ENCODE peak calls at places on chromosomes 1 and 21, in eight cellular contexts. Q is left ventricle myocardium inferior, I is astrocyte, C is H9, E is left lung, M is right atrium auricular region, V is brain microvascular endothelial cell, R is IMR-90. T is an unnamed sample. For H3K27me3, the result is how much of the 10 kb centered on the place peaks cover.

GRCh38 chr1:118588566-118588965 is 399.6 kb downstream of the TBX15 start:
- DNase-seq in M (no peak), E (no peak), Q (no peak), R (no peak), C (no peak), I (no peak), V (no peak), T (no peak)

GRCh38 chr1:115457295-115457694 is 119.2 kb upstream of the NGF start:
- DNase-seq in E (no peak), M (no peak), I (no peak), C (no peak), V (peak), Q (no peak), R (no peak), T (no peak)

GRCh38 chr1:93619507-93620168 is 62.0 kb downstream of the BCAR3 start:
- DNase-seq in E (no peak), Q (no peak), C (no peak), M (no peak), R (no peak), V (no peak), I (no peak), T (no peak)

GRCh38 chr21:42474043-42474831 is 21.8 kb downstream of the RSPH1 start:
- DNase-seq in R (no peak), E (no peak), V (no peak), C (peak), M (no peak), I (no peak), Q (no peak), T (no peak)

GRCh38 chr1:113046569-113046968 is 26.4 kb upstream of the LRIG2 start:
- DNase-seq in M (peak), Q (no peak), V (no peak), I (no peak), R (no peak), C (no peak), E (no peak), T (no peak)

GRCh38 chr1:219159946-219160645 is 13.6 kb upstream of the LYPLAL1 start:
- DNase-seq in C (no peak), I (peak), E (no peak), V (no peak), M (no peak), R (no peak), Q (no peak), T (no peak)

GRCh38 chr1:237911911-237912310 is 21.2 kb upstream of the ZP4 start:
- DNase-seq in C (no peak), E (no peak), V (no peak), Q (no peak), M (no peak), I (peak), R (peak), T (no peak)

GRCh38 chr1:25051504-25051903 is 121.4 kb upstream of the RUNX3 start:
- DNase-seq in E (no peak), R (no peak), I (no peak), M (no peak), C (no peak), V (no peak), Q (no peak), T (no peak)

GRCh38 chr1:203368624-203369451 is 17.9 kb upstream of the FMOD start:
- DNase-seq in M (peak), V (peak), C (no peak), R (peak), Q (peak), E (no peak), I (no peak), T (peak)

GRCh38 chr1:41775961-41776585 is 142.6 kb downstream of the HIVEP3 start:
- DNase-seq in M (no peak), V (no peak), C (peak), I (no peak), Q (no peak), R (no peak), E (no peak), T (no peak)

GRCh38 chr1:13732971-13733667 is 33.1 kb downstream of the PRDM2 start:
- DNase-seq in Q (no peak), V (no peak), E (no peak), M (no peak), R (no peak), C (no peak), I (no peak), T (no peak)

GRCh38 chr1:115377411-115377810 is 39.4 kb upstream of the NGF start:
- DNase-seq in Q (no peak), V (no peak), C (no peak), I (peak), E (no peak), R (peak), M (no peak), T (no peak)

GRCh38 chr1:153567621-153568366 is 2.1 kb upstream of the S100A2 start:
- DNase-seq in Q (no peak), R (peak), I (peak), E (no peak), C (peak), M (no peak), V (no peak), T (no peak)

GRCh38 chr1:24908591-24909259 is 21.4 kb downstream of the RUNX3 start:
- DNase-seq in E (no peak), C (no peak), R (no peak), M (no peak), V (no peak), Q (no peak), I (no peak), T (no peak)

GRCh38 chr1:43978551-43979260 is at the start of gene B4GALT2:
- DNase-seq in V (no peak), E (peak), C (peak), M (no peak), R (no peak), I (no peak), Q (peak), T (no peak)

GRCh38 chr1:64861611-64862010 is 104.7 kb downstream of the JAK1 start:
- DNase-seq in C (peak), Q (no peak), M (no peak), I (no peak), E (no peak), V (no peak), R (peak), T (no peak)

GRCh38 chr1:201551877-201552731 is 13.2 kb downstream of the NAV1 start:
- DNase-seq in C (no peak), E (no peak), Q (no peak), V (peak), I (peak), R (peak), M (no peak), T (no peak)

GRCh38 chr1:185987611-185988441 is 253.6 kb downstream of the HMCN1 start:
- DNase-seq in M (no peak), C (no peak), V (no peak), Q (no peak), E (no peak), R (no peak), I (no peak), T (no peak)

GRCh38 chr1:43329995-43330751 is 7.4 kb upstream of the MPL start:
- DNase-seq in Q (peak), E (peak), M (peak), I (peak), V (peak), C (peak), R (peak), T (peak)

GRCh38 chr21:38997051-38997450 is 186.2 kb downstream of the PSMG1 start:
- DNase-seq in E (no peak), M (no peak), I (no peak), Q (no peak), R (no peak), V (no peak), C (no peak), T (no peak)

GRCh38 chr1:20371883-20372282 is 81.2 kb downstream of the VWA5B1 start:
- DNase-seq in R (no peak), E (no peak), C (no peak), I (no peak), M (no peak), V (no peak), Q (no peak), T (no peak)

GRCh38 chr1:20373764-20374163 is 83.1 kb downstream of the VWA5B1 start:
- DNase-seq in C (no peak), E (no peak), V (no peak), R (no peak), I (no peak), M (no peak), Q (no peak), T (peak)

GRCh38 chr1:20371411-20371810 is 80.7 kb downstream of the VWA5B1 start:
- DNase-seq in C (peak), I (peak), R (peak), V (no peak), E (no peak), Q (no peak), M (no peak), T (peak)

GRCh38 chr1:20373286-20373685 is 82.6 kb downstream of the VWA5B1 start:
- DNase-seq in M (no peak), C (peak), V (no peak), I (no peak), Q (no peak), R (no peak), E (no peak), T (peak)

DNA sequence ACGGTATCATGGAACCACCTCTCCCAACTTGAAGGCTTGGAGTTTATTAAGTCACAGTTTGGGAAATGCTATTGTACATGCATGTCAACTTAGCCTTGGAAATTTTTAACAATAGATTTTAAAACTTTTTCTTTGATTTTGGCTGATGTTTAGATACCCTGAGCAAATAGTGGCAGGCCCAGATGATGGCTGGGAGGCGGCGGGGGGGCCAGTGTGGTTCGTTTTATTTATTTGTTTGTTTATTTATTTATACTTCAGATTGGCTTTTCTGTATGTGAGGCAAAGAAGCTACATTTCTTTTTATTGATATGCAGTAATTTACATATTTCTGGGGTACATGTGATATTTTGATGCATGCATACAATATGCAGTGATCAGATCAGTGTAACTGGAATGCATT is 82.0 kb downstream of the VWA5B1 start:
- DNase-seq in E (no peak), R (no peak), V (no peak), Q (no peak), C (no peak), M (no peak), I (no peak), T (peak)
- H3K27me3 ChIP-seq in E (half or more), R (under half), V (under half), Q (half or more), C (under half), M (under half), I (under half), T (under half)

GRCh38 chr1:155043259-155043658 is 7.9 kb upstream of the ADAM15 start:
- DNase-seq in Q (no peak), V (no peak), C (no peak), I (no peak), R (no peak), E (peak), M (no peak), T (no peak)
- TF ChIP-seq CTCF in Q (no peak), V (no peak), C (no peak), I (no peak), R (no peak), E (no peak), M (no peak), T (no peak)

GRCh38 chr1:155077758-155078495 is 710 bp upstream of the EFNA3 start:
- DNase-seq in I (no peak), E (peak), V (no peak), M (no peak), R (no peak), C (no peak), Q (no peak), T (peak)
- H3K27me3 ChIP-seq in I (under half), E (half or more), V (under half), M (under half), R (half or more), C (under half), Q (under half), T (under half)

GRCh38 chr1:11749203-11749689 is 12.7 kb upstream of the C1orf167 start:
- DNase-seq in C (peak), V (no peak), Q (peak), R (no peak), M (no peak), I (no peak), E (peak), T (no peak)
- TF ChIP-seq CTCF in C (peak), V (peak), Q (peak), R (peak), M (peak), I (no peak), E (peak), T (no peak)

DNA sequence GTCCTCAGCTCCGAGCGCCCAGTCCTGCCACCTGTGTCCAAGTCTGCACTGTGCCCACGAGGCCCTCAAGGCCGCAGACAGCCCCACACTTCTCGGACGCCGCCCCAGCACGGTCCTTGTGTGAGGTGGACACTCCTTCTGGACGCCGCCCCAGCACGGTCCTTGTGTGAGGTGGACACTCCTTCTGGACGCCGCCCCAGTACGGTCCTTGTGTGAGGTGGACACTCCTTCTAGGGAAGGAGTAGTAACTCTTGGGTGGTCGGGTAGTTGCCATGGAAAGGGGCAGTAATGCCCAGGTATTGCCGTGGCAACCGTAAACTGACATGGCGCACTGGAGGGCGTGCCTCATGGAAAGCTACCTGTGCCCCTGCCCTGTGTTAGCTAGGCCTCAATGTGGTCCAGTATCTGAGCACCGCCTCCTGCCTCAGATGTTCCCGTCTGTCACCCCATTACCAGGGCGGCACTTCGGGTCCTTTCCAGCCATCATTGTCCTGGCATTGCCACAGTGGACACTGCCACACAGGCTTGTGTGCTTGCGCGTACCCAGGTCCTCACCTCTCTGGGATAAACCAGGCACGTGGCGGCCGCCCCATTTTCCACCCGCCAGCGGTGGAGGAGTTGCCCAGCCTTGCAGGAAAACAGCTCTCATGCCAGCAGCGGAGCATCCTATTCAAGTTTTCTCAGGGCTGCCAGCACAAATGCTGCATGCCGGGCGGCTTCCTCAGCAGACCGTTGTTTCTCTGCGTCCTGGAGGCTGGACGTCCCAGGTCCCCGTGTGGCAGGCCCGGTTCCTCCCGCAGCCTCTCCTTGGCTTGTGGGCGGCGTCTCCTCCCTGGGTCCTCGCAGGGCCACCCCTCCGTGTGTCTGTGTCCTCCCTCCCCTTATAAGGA is 40.7 kb upstream of the POFUT2 start:
- DNase-seq in I (no peak), C (no peak), Q (peak), R (no peak), M (no peak), V (no peak), E (peak), T (peak)
- H3K27me3 ChIP-seq in I (under half), C (under half), Q (under half), R (under half), M (under half), V (under half), E (under half), T (under half)

DNA sequence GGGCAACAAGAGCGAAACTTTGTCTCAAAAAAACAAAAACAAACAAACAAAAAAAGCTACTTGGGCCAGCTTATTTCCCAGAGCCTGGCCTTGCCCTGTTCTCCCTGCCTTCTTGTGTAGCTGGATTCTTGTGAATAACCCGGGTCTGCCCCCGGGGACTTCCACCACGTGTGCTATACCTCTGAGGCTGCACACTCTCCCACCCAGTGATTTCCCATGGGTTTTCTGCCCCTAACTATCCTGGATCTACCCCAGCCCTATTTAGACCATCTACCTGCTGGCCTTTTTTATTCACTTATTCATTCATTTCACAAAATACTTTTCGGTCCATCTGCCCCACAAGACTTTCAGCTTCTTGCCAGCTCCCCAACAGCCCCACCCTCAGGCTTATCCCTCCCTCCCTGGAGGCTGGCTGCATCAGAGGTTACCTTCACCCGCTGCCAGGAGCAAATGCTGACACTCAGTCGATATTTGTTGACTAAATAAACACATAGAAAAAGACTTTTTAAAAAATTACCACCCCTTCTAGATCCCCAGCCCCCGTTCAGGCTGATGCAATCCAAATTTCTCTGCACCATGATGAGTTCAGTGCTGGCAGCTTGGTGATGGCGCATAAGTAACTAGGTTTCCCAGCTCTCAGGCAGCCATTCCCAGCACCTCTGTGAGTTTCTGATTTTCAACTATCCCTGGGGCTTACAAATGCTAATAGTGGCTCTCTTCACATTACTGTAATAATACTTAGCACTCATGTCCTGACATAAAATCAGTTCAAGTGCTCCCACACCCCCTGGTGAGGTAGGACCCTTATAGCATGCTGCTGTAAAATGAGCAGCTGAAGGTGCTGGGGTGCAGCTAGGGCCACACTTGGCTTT is 30.7 kb upstream of the TARBP1 start:
- DNase-seq in Q (no peak), M (no peak), E (no peak), C (no peak), R (no peak), V (no peak), I (no peak), T (no peak)
- TF ChIP-seq CTCF in Q (no peak), M (no peak), E (no peak), C (no peak), R (no peak), V (peak), I (no peak), T (no peak)

GRCh38 chr1:111234258-111234657 is 6.7 kb downstream of the CHI3L2 start:
- DNase-seq in V (no peak), C (no peak), I (peak), Q (no peak), R (peak), M (no peak), E (no peak), T (no peak)
- H3K27me3 ChIP-seq in V (under half), C (under half), I (under half), Q (under half), R (under half), M (under half), E (under half), T (under half)

GRCh38 chr1:46303038-46303871 is at the start of the genes LRRC41 and UQCRH:
- DNase-seq in E (peak), V (peak), C (peak), R (peak), M (peak), I (peak), Q (peak), T (peak)
- TF ChIP-seq CTCF in E (no peak), V (peak), C (peak), R (peak), M (peak), I (no peak), Q (no peak), T (peak)

DNA sequence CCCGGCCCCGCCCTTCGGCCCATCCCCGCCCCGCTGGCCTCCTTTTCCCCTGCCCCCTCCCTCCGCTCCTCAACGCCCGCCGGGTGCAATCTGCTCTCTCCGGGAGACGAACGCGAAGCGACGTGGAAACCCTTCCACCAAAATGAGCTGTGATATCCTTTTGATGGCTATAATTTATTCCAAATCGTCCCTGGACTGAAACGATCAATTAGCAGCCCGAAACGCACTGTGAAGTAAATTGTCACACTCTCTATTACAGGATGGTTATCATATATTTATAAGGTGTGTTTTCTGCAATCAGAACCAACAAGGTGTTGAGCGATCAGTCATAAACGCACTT is 134.6 kb upstream of the BARHL2 start:
- DNase-seq in C (no peak), I (no peak), R (no peak), M (no peak), V (no peak), E (no peak), Q (no peak), T (no peak)
- H3K27me3 ChIP-seq in C (under half), I (under half), R (under half), M (under half), V (under half), E (under half), Q (under half), T (under half)

DNA sequence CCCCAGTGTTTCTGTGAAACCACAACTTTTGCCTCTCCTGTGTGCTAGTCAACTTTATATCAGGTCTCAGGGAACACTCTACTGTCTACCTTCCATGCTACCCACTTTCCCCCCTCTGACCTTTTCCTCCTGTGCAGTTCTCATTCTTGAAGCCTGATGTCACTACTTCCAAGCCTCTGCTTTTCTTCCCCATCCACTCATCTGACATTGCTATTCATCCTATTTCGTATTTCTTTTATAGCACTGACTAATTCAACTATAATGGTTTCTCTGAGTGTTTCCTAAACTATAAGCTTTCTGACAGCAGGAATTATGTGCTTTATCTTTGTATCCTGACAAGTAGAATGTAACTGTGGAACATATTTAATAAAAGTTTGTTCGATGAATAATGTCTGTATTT is 18.2 kb upstream of the DPH5 start:
- DNase-seq in M (no peak), C (no peak), E (no peak), Q (no peak), R (peak), I (peak), V (peak), T (no peak)
- TF ChIP-seq CTCF in M (peak), C (no peak), E (no peak), Q (peak), R (no peak), I (no peak), V (peak), T (no peak)